ENCODE peak calls at places on chromosomes 3 and 15, in six cellular contexts. T is adrenal gland, L is A549, R is ovary, Z is gastrocnemius medialis, D is breast epithelium. Y is an unnamed sample. For H3K4me1, the result is how much of the 10 kb centered on the place peaks cover.

GRCh38 chr3:109685084-109686079 is 348.0 kb upstream of the DPPA4 start:
- DNase-seq in R (no peak), D (no peak), Z (peak), L (peak), T (peak), Y (peak)

GRCh38 chr3:85627899-85628298 is 669.1 kb downstream of the CADM2 start:
- DNase-seq in R (no peak), D (no peak), L (no peak), T (no peak), Z (no peak), Y (no peak)

GRCh38 chr15:45021331-45021730 is 1.7 kb upstream of the SORD start:
- DNase-seq in R (no peak), L (no peak), Z (no peak), D (no peak), T (no peak), Y (peak)

GRCh38 chr3:33826206-33826605 is 27.8 kb downstream of the PDCD6IP start:
- DNase-seq in L (no peak), Z (no peak), D (no peak), T (no peak), R (no peak), Y (no peak)

GRCh38 chr15:63362196-63362595 is 19.4 kb downstream of the CA12 start:
- DNase-seq in L (no peak), T (no peak), Z (no peak), R (no peak), D (no peak), Y (peak)

GRCh38 chr3:58404396-58404795 is 29.2 kb downstream of the PDHB start:
- DNase-seq in R (no peak), L (no peak), D (no peak), T (no peak), Z (no peak), Y (peak)

GRCh38 chr3:186875708-186876107 is 33.2 kb downstream of the ADIPOQ start:
- DNase-seq in Z (no peak), R (no peak), T (no peak), D (no peak), L (no peak), Y (no peak)

GRCh38 chr3:185988080-185988815 is 50.4 kb upstream of the TRA2B start:
- DNase-seq in R (no peak), D (no peak), Z (no peak), L (no peak), T (no peak), Y (no peak)

GRCh38 chr15:56919708-56920637 is 1.5 kb downstream of the TCF12 start:
- DNase-seq in D (no peak), L (peak), T (peak), R (peak), Z (peak), Y (peak)

GRCh38 chr15:64979252-64979710 is 10.4 kb downstream of the SPG21 start:
- DNase-seq in R (no peak), D (no peak), Z (no peak), T (no peak), L (no peak), Y (no peak)

GRCh38 chr3:161371441-161372320 is at the start of gene SPTSSB:
- DNase-seq in R (no peak), L (peak), T (peak), D (no peak), Z (no peak), Y (peak)

GRCh38 chr15:84023636-84024035 is 211.9 kb upstream of the GOLGA6L4 start:
- DNase-seq in T (no peak), R (peak), Z (no peak), D (no peak), L (peak), Y (peak)

GRCh38 chr3:53219897-53220483 is 35.8 kb downstream of the TKT start:
- DNase-seq in Z (peak), R (peak), D (peak), T (peak), L (peak), Y (peak)

GRCh38 chr3:38687306-38687705 is 37.8 kb upstream of the SCN5A start:
- DNase-seq in R (no peak), Z (no peak), L (no peak), D (no peak), T (no peak), Y (no peak)
- TF ChIP-seq POLR2A in R (no peak), Z (no peak), L (no peak), D (no peak), T (no peak), Y (no peak)

GRCh38 chr3:56988458-56988857 is 72.0 kb upstream of the SPATA12 start:
- DNase-seq in L (no peak), R (no peak), D (no peak), Z (no peak), T (no peak), Y (no peak)

GRCh38 chr3:56985460-56986327 is 74.8 kb upstream of the SPATA12 start:
- DNase-seq in Z (no peak), R (no peak), L (no peak), T (no peak), D (no peak), Y (no peak)

GRCh38 chr3:56986347-56986746 is 74.1 kb upstream of the SPATA12 start:
- DNase-seq in R (no peak), D (no peak), T (no peak), Z (no peak), L (no peak), Y (no peak)

GRCh38 chr3:56988874-56989433 is 71.5 kb upstream of the SPATA12 start:
- DNase-seq in T (peak), L (peak), D (peak), Z (peak), R (peak), Y (peak)

DNA sequence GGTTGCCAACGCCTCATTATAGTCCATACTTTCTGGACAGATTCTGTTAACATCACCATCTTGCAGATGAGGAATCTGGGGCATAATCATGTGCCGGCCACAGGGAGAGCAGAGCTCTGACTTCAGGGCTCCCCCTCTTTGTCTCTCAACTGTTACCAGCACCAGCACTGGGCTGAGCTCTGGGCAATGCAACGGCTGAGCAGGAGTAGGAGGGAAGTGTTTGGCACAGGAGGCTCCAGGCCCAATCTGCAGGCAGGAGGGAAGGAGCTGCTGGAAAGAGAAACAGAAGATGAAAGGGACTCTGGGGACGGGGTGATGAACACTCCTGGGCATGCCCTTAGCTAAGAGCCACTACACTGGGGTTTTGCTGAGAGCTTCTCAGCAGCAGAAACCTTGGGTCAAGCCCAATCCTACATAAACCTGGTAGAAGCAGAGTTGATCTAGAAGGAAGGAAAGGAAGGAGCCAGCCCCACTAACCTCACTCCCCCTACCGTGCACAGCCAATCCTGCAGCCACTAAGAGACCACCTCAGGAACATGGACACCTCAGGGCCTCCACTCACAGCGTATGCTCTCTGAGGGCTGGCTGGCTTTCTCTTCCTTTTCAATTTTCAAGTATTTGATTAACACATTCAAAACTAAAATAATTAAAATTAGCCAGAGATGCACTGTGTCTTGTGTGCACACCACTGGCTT is 73.1 kb upstream of the SPATA12 start:
- DNase-seq in Z (no peak), R (no peak), D (no peak), L (no peak), T (no peak), Y (peak)
- TF ChIP-seq CTCF in Z (no peak), R (no peak), D (no peak), L (no peak), T (no peak), Y (peak)

DNA sequence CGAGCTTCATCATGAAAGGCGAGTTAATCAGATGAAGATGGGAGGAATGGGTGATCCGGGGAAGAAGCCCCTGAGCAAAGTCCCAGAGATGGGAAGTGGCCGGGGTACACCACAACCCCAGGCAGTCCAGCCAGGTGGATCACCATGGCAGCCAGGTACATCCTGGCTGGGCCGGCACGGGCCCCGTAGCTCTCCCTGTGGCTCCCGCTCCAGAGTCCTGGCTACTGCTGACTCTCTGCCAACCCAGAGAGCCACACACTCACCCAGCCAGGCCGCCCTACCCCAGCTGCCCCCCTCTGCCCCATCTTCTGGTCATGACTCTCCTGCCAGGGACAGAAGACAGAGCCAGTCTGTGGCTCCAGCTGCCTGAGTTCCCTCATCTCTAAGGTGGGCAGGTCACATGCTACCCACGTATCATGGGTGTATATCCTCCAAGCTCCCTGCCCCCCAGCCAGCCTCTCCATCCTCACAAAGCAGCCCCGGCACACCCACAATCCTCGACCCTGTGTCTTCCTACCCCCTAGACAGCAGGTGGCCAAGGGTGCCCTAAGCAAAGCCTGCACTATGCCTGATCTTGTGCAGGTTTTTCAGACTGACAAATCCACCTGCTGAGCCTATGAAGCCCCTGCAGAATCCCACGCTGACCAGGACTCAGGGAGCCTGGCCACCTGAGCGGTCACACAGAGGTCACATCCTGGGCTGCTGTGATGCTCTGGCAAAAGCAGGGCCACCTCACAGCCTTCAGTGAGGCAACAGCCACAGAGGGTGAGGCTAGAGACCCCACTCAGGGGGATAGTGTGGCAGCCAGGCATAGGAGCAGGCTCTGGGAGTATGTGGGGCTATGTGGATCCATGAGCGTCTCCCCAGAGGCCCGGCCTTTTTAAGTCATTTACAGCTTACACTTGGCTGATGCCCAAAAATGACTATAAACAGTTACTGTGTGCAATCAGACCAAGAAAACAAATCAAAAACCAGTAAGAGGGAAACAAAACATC is 13.2 kb downstream of the XXYLT1 start:
- DNase-seq in T (no peak), D (no peak), L (no peak), R (no peak), Z (no peak), Y (no peak)
- H3K4me1 ChIP-seq in T (under half), D (under half), L (under half), R (under half), Z (under half), Y (under half)

DNA sequence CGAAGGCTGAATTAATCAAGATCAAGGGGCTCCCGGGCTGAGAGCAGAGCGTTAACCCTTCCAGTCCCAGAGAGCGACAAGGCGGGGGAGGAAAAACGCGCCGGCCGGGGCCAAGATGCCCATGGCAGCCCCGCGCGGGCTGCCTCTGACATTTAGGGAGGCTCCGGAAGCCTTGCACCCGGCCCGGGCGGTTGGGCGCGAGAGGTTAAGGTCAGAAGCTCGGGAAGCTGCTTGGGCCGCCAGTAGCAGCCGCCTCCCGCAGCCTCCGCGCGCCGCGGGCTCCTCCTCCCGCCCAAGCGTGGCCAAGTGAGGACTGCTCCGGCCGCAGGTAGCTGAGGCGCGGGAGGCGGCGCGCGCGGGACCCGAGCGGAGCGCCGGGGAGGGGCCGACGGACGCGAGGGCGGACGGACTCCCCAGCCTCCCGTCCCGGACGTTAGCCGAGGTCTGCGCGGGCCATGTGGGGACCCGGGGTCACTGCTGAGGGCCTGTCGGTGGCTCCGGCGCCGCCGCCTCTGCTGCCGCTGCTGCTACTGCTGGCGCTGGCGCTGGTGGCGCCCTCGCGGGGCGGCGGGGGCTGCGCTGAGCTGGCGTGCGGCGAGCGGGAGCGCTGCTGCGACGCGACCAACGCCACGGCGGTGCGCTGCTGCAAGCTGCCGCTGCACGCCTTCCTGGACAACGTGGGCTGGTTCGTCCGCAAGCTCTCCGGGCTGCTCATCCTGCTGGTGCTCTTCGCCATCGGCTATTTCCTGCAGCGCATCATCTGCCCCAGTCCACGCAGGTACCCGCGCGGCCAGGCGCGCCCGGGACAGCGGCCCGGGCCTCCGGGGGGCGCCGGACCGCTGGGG is at the start of gene C3orf80:
- DNase-seq in R (no peak), D (no peak), Z (no peak), L (peak), T (peak), Y (peak)
- TF ChIP-seq POLR2A in R (no peak), D (no peak), Z (no peak), L (peak), T (peak), Y (no peak)

DNA sequence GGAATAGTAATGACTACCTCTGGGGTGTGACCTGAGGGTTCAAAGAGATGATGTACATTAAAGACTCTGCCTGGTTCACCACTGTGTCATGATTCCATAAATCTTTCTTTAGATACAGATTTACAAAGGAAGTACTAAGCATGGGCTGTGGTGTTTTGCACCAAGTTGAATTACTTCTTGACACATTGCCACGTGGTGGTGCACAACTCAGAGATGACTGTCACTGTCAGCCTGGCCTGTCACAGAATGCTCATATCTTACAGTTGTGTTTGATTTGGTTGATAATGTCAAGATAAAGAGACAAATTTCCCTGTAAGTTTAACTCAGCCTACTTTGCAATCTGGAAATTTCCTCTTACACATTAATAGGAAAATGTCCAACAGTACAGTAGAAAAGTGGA is 3.2 kb downstream of the CTDSPL start:
- DNase-seq in Z (no peak), R (no peak), D (no peak), L (no peak), T (no peak), Y (no peak)
- TF ChIP-seq CTCF in Z (no peak), R (no peak), D (no peak), L (no peak), T (no peak), Y (no peak)

GRCh38 chr3:126999383-126999782 is 16.5 kb downstream of the PLXNA1 start:
- DNase-seq in D (no peak), T (no peak), Z (no peak), R (no peak), L (no peak), Y (no peak)
- H3K4me1 ChIP-seq in D (under half), T (under half), Z (under half), R (under half), L (under half), Y (under half)

DNA sequence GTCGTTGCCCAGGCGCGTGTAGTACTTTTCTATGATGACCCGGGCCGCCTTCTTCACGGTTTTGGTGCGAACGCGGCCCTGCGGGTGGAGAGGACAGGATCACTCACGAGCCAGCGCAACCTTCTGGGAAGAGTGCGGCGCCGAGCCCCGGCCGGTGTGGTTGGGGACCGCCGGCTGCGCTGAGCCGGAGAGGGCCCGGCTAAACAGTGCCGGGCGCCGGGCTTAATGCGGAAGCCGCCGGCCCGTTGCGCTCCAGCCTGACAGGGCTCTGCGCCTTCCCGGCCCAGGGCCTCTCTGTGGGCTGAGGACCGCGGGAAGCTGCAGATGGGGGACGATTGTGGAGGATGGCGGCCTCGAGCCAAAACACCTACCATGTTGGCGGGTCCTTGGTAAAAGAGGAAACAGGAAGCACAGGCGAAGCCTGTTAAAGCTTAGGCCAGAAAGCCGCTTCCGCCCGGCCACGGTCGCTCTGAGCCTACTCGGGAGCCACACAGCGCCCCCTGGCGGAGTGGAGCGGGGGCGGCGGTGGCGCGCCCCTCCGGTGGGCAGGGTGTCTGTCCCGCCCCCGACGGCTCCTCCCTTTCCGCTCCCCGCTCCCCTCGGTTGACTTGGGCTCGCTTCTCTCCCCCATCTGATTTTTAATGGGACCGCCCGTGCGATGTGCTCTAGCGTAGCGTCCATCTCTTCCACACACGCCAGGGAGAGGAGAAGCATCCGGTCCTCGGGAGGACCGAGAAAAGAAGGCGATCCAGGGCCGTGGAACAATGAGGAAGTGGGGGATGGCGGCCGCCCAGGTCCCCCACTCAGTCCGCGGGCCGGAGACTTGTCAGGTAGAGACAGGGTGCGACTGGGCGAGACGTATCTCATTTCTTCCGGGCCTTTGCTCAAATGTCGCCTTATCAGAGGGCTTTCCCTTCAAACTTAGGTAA is at the start of gene RPS17:
- DNase-seq in Z (peak), R (peak), D (peak), T (peak), L (peak), Y (peak)
- TF ChIP-seq POLR2A in Z (peak), R (peak), D (peak), T (peak), L (peak), Y (peak)

Y was measured in thyroid gland.